ENCODE peak calls at places on chromosomes 3 and 15, in four cellular contexts. P, U, R and V are unnamed samples. For H3K4me1, the result is how much of the 10 kb centered on the place peaks cover.

GRCh38 chr3:44074181-44074580 is 167.5 kb upstream of the TOPAZ1 start:
- DNase-seq in P (no peak), U (no peak), R (peak), V (no peak)

GRCh38 chr3:55485208-55485791 is 1.8 kb downstream of the WNT5A start:
- DNase-seq in P (no peak), U (no peak), R (peak), V (peak)

GRCh38 chr3:16303037-16303436 is 38.0 kb downstream of the OXNAD1 start:
- DNase-seq in P (no peak), U (no peak), R (no peak), V (no peak)

GRCh38 chr15:96234109-96234892 is 96.2 kb upstream of the NR2F2 start:
- DNase-seq in P (no peak), U (no peak), R (no peak), V (no peak)

GRCh38 chr3:151327571-151328198 is 1.7 kb downstream of the P2RY13 start:
- DNase-seq in P (no peak), U (no peak), R (no peak), V (no peak)

GRCh38 chr15:52040167-52040900 is 21.3 kb downstream of the MAPK6 start:
- DNase-seq in P (no peak), U (no peak), R (no peak), V (no peak)

GRCh38 chr3:128683957-128684356 is 33.3 kb upstream of the RPN1 start:
- DNase-seq in P (no peak), U (no peak), R (no peak), V (peak)

GRCh38 chr3:164230385-164231094 is 847.8 kb downstream of the SI start:
- DNase-seq in P (no peak), U (no peak), R (no peak), V (no peak)

GRCh38 chr3:173191611-173192010 is 50.6 kb upstream of the SPATA16 start:
- DNase-seq in P (no peak), U (no peak), R (no peak), V (no peak)

GRCh38 chr3:169146866-169147245 is 516.7 kb downstream of the MECOM start:
- DNase-seq in P (no peak), U (no peak), R (no peak), V (no peak)

GRCh38 chr3:192260611-192261010 is 466.7 kb downstream of the FGF12 start:
- DNase-seq in P (no peak), U (no peak), R (no peak), V (no peak)

GRCh38 chr3:170355738-170356595 is 1.5 kb upstream of the SKIL start:
- DNase-seq in P (peak), U (no peak), R (peak), V (peak)

GRCh38 chr3:8301977-8302589 is 199.5 kb upstream of the LMCD1 start:
- DNase-seq in P (no peak), U (peak), R (no peak), V (no peak)

GRCh38 chr3:136939489-136939888 is 18.3 kb upstream of the IL20RB start:
- DNase-seq in P (no peak), U (no peak), R (no peak), V (no peak)

GRCh38 chr3:123694377-123695147 is 109.7 kb upstream of the HACD2 start:
- DNase-seq in P (no peak), U (no peak), R (no peak), V (no peak)

GRCh38 chr15:97009036-97009555 is 678.6 kb downstream of the NR2F2 start:
- DNase-seq in P (no peak), U (no peak), R (no peak), V (no peak)

GRCh38 chr3:23550402-23550801 is 255.4 kb upstream of the UBE2E1 start:
- DNase-seq in P (no peak), U (no peak), R (no peak), V (no peak)
- H3K4me1 ChIP-seq in P (under half), U (under half), R (under half), V (under half)

GRCh38 chr15:70493376-70493775 is 270.0 kb downstream of the UACA start:
- DNase-seq in P (no peak), U (no peak), R (no peak), V (no peak)

GRCh38 chr15:70491641-70492040 is 271.7 kb downstream of the UACA start:
- DNase-seq in P (no peak), U (no peak), R (no peak), V (no peak)

GRCh38 chr15:70491183-70491621 is 272.2 kb downstream of the UACA start:
- DNase-seq in P (no peak), U (no peak), R (no peak), V (no peak)

GRCh38 chr15:70493787-70494514 is 269.4 kb downstream of the UACA start:
- DNase-seq in P (no peak), U (no peak), R (no peak), V (peak)

GRCh38 chr15:70492240-70493177 is 270.8 kb downstream of the UACA start:
- DNase-seq in P (peak), U (no peak), R (no peak), V (peak)
- H3K4me3 ChIP-seq in P (peak), U (no peak), R (no peak), V (no peak)

DNA sequence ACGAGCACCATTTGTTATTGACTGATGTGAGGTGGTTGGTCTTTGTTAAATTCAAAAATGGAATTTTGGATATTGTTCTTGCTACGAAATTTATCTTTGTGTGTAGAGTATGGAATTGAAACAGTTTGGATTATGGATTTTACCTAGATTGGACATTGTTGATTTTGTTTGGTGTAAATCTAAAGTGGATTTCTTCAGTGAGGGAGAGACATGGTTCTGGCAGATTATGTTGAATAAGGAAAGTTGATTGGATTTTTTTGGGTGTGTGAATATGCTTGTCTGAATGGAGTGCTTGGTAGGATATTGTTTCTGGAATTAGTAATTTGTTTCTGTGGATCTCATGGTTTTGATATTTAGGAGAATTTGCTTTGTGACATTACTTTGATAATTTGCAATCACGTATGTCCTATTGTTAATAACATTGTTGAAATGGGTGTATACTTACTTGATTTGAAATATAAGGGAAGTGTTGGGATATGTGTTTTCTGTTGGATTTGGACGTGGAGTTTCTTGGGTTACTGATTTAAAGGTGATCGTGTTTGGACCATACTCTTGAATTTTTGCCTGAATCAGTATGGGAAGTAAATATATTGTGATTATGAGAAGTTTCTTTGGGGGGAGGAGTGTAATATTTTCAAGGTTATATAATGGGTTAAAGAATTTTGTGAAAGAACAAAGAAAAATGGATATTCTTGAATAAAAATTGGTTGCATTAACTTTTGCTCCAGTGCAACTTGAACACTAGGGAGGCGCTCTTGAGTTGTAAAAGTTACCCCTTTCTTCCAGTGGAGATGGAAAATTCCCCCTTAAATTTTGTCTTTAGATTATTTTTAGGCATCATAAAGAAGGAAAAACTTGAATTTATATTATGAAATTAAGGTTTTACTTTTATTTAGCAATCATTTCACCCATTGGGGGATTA is 875 bp upstream of the CHD2 start:
- DNase-seq in P (no peak), U (no peak), R (peak), V (no peak)
- H3K4me1 ChIP-seq in P (half or more), U (under half), R (under half), V (under half)

GRCh38 chr3:185560676-185561075 is 8.3 kb upstream of the LIPH start:
- DNase-seq in P (no peak), U (no peak), R (no peak), V (no peak)

GRCh38 chr3:185561374-185561943 is 9.1 kb upstream of the LIPH start:
- DNase-seq in P (no peak), U (no peak), R (peak), V (peak)

GRCh38 chr3:185555948-185556347 is 3.6 kb upstream of the LIPH start:
- DNase-seq in P (no peak), U (no peak), R (peak), V (no peak)

GRCh38 chr3:185559706-185560090 is 7.3 kb upstream of the LIPH start:
- DNase-seq in P (no peak), U (no peak), R (peak), V (no peak)

DNA sequence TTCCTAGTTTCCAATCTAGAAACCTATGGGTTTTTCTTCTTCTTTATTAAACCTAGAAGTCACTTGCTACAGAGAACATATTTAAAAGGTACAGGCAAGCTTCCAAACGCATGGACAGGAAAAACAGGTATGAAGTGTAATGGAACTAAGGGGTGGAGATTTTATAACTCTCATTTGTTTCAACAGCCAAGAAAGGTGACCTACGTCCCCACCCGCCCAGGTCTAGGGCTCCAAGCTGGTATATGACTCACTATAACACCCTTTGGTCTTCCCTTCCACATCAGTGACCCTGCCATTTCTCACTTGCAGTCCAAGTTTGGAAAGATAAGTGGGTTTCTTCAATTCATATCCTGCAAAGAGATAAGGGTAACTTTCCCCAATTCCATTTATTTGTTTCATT is 6.0 kb upstream of the LIPH start:
- DNase-seq in P (no peak), U (no peak), R (no peak), V (no peak)
- H3K4me3 ChIP-seq in P (no peak), U (no peak), R (no peak), V (no peak)

GRCh38 chr3:125136515-125136914 is 76.0 kb downstream of the SLC12A8 start:
- DNase-seq in P (no peak), U (no peak), R (no peak), V (no peak)
- H3K4me1 ChIP-seq in P (half or more), U (under half), R (under half), V (under half)

GRCh38 chr3:172143060-172143451 is 103.7 kb downstream of the FNDC3B start:
- DNase-seq in P (no peak), U (no peak), R (no peak), V (no peak)
- H3K4me3 ChIP-seq in P (no peak), U (no peak), R (peak), V (no peak)

DNA sequence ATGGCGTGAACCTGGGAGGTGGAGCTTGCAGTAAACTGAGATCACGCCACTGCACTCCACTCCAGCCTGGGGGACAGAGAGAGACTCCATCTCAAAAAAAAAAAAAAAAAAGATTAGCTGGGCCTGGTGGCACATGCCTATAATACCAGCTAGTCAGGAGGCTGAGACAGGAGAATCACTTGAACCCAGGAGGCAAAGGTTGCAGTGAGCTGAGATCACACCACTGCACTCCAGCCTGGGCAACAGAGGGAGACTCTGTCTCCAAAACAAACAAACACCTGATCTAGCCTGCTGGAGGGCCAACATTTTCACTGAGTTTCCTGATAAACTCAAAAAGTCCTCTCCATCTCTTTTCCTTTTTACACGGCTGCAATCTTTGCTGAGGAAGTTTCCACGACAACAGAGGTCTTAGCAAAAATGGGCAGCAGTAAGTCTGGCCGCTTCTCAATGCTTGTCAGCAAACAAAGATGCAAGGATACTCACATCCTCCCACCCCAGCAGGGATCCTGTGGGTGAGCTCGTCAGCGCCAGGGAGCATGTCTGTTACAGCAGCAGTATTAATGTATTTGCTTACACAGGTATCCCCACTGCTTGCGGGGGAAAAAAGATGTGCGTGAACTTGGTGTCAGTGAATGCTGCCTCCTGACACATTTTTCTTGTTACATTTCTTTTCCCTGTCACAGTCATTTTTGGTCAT is 21.0 kb upstream of the CCDC174 start:
- DNase-seq in P (no peak), U (no peak), R (peak), V (no peak)
- H3K4me1 ChIP-seq in P (under half), U (under half), R (under half), V (under half)

GRCh38 chr15:26842391-26842790 is 24.5 kb upstream of the GABRA5 start:
- DNase-seq in P (no peak), U (no peak), R (peak), V (no peak)

GRCh38 chr15:26844901-26845300 is 22.0 kb upstream of the GABRA5 start:
- DNase-seq in P (no peak), U (no peak), R (no peak), V (no peak)

GRCh38 chr15:26841514-26841913 is 25.3 kb upstream of the GABRA5 start:
- DNase-seq in P (no peak), U (no peak), R (peak), V (no peak)

GRCh38 chr15:26841941-26842340 is 24.9 kb upstream of the GABRA5 start:
- DNase-seq in P (no peak), U (no peak), R (peak), V (no peak)

DNA sequence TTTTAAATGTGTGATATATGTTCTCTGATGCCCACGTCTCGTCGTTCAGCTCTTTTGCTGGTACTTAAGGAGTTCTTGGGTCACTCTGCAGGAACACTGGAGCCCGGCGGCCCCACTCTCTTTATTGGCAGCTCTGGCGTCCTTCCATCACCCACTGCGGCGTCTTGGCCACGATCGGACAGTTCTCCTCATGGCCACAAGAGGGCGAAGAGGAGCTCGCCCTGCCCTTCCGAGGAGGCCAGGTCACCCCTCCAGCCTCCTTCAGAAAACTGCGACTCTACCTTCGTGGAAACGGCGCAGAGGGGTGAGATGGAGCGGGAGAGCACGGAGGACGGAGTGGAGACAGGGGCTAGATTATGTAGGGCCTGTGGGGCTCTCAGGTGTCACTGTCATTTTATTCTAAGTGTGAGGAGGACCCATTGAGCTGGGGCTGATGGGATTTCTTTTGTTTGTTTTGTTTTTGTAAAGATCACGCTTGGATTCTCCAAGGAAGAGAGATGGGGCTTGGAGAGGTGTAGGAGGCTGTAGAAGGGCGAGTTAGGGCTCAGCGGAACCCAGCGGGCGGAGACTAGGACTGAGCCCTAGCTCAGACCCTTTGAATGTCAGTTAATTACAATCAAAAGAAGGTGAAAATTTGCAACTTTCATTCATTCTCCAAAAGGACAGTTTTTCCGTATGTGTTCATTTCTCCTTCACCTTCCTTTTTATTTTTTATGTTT is 28.0 kb upstream of the GABRA5 start:
- DNase-seq in P (no peak), U (peak), R (peak), V (no peak)
- H3K4me3 ChIP-seq in P (no peak), U (no peak), R (no peak), V (no peak)

DNA sequence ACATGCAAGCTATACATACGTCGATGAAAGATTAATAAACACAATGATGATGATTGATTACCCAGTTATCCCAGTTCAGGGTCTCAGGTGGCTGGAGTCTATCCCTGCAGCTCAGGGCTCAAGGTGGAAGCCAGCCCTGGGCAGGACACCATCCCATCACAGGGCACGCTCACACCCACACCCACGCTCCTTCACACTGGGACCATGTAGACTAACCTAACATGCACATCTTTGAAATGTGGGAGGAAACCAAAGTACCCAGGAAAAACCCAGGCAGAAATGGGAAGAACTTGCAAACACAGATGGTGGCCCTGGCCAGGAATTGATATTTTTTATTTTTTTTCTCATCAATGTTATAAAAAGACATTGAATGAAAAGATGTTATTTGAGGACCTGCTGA is 151.4 kb upstream of the MCTP2 start:
- DNase-seq in P (no peak), U (no peak), R (no peak), V (no peak)
- H3K4me1 ChIP-seq in P (half or more), U (under half), R (under half), V (under half)